ENCODE peak calls at places on chromosome 16, in five cellular contexts. R is spleen, D is upper lobe of right lung, U is mammary epithelial cell, F is WTC11. V is an unnamed sample.

GRCh38 chr16:88807142-88807625 is 3.6 kb downstream of the CDT1 start:
- DNase-seq in R (no peak), U (no peak), F (no peak), D (peak; percentile 60), V (no peak)

GRCh38 chr16:1333149-1333812 is at the start of gene BAIAP3:
- DNase-seq in F (peak; percentile 62), D (no peak), U (no peak), R (peak; percentile 88), V (peak; percentile 44)

GRCh38 chr16:51876934-51877333 is 670.0 kb downstream of the TOX3 start:
- DNase-seq in U (no peak), F (no peak), D (no peak), R (no peak), V (no peak)

GRCh38 chr16:72884573-72884972 is 163.4 kb downstream of the ZFHX3 start:
- DNase-seq in R (no peak), F (no peak), D (no peak), U (no peak), V (no peak)

GRCh38 chr16:10741844-10742243 is 1.8 kb upstream of the NUBP1 start:
- DNase-seq in U (no peak), R (no peak), F (no peak), D (no peak), V (no peak)

GRCh38 chr16:22008215-22009142 is 568 bp downstream of the MOSMO start:
- DNase-seq in R (peak; percentile 86), U (no peak), D (peak; percentile 67), F (peak; percentile 52), V (peak; percentile 36)

GRCh38 chr16:5451641-5452040 is 354.0 kb upstream of the EEF2KMT start:
- DNase-seq in U (no peak), F (peak; percentile 18), D (no peak), R (no peak), V (no peak)

GRCh38 chr16:38941-39892 is 14.2 kb downstream of the POLR3K start:
- DNase-seq in D (no peak), R (peak; percentile 92), F (no peak), U (peak; percentile 48), V (no peak)

GRCh38 chr16:17161034-17161433 is 309.7 kb downstream of the XYLT1 start:
- DNase-seq in F (no peak), U (no peak), D (no peak), R (no peak), V (peak; percentile 60)

GRCh38 chr16:87653234-87653633 is 50.9 kb downstream of the JPH3 start:
- DNase-seq in D (no peak), R (no peak), U (no peak), F (no peak), V (no peak)

GRCh38 chr16:73232555-73233422 is 184.9 kb upstream of the ZFHX3 start:
- DNase-seq in F (no peak), R (no peak), U (peak; percentile 12), D (no peak), V (no peak)

GRCh38 chr16:81522141-81522701 is 77.6 kb downstream of the CMIP start:
- DNase-seq in R (peak; percentile 65), D (peak; percentile 48), U (no peak), F (peak; percentile 54), V (no peak)

GRCh38 chr16:79045191-79045590 is 555.3 kb downstream of the MAF start:
- DNase-seq in U (no peak), D (no peak), R (no peak), F (no peak), V (no peak)

GRCh38 chr16:10668322-10669045 is 26.2 kb downstream of the TEKT5 start:
- DNase-seq in R (no peak), F (peak; percentile 65), U (no peak), D (no peak), V (peak; percentile 14)

GRCh38 chr16:49755291-49755611 is 100.7 kb downstream of the ZNF423 start:
- DNase-seq in D (no peak), U (no peak), R (no peak), F (no peak), V (no peak)

GRCh38 chr16:17364319-17365210 is 106.2 kb downstream of the XYLT1 start:
- DNase-seq in D (no peak), U (peak; percentile 72), R (no peak), F (no peak), V (no peak)

GRCh38 chr16:8047711-8048110 is 542.6 kb downstream of the TMEM114 start:
- DNase-seq in D (no peak), U (no peak), R (no peak), F (no peak), V (no peak)

DNA sequence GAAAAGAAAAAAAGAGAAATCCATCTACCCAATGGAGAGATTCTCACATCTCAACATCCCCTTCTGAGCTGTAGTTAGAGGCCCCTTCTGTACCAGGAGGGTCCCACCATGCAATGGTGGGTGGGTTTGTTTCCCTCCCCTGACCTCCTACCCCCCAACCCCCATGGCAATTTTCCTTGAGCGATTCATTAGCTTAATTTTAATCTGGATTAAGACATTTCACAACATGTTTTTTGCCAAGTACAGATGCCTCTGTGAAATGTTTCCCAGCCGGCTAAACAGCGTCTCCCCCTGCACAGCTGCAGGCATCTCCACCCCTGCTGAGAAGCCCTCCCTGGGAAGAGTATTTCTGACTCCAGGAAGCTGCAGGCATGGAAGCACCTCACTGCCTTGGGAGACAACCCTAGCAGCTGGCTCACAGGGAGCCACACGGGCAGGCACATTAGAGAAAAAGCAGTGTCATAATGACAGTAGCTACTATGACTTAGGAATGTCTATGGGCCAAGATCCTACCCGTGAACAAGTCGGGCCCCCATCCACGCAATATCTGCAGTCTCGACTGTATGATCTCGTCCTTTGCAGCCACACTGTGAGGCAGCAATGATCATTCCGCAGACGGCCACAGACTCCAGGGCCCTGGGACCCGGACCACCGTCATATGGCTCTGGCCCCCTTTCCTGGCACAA is 117.3 kb downstream of the ADCY9 start:
- DNase-seq in U (no peak), F (no peak), D (no peak), R (no peak), V (no peak)
- TF ChIP-seq CTCF in U (no peak), F (no peak), D (no peak), R (no peak), V (no peak)

GRCh38 chr16:82748026-82748425 is 121.3 kb downstream of the CDH13 start:
- DNase-seq in U (peak; percentile 16), F (no peak), D (no peak), R (no peak), V (no peak)
- TF ChIP-seq CTCF in U (peak; percentile 9), F (no peak), D (no peak), R (peak; percentile 25), V (no peak)

GRCh38 chr16:14301150-14302030 is 230.3 kb downstream of the MRTFB start:
- DNase-seq in U (peak; percentile 49), D (peak; percentile 69), F (peak; percentile 50), R (peak; percentile 57), V (no peak)

GRCh38 chr16:14302031-14302398 is 230.9 kb downstream of the MRTFB start:
- DNase-seq in U (peak; percentile 74), F (peak; percentile 39), D (peak; percentile 77), R (no peak), V (no peak)

GRCh38 chr16:14302399-14303181 is 231.5 kb downstream of the MRTFB start:
- DNase-seq in F (peak; percentile 65), R (peak; percentile 78), D (no peak), U (peak; percentile 22), V (peak; percentile 45)

GRCh38 chr16:14298374-14299122 is 227.4 kb downstream of the MRTFB start:
- DNase-seq in R (no peak), U (no peak), D (peak; percentile 49), F (no peak), V (no peak)

DNA sequence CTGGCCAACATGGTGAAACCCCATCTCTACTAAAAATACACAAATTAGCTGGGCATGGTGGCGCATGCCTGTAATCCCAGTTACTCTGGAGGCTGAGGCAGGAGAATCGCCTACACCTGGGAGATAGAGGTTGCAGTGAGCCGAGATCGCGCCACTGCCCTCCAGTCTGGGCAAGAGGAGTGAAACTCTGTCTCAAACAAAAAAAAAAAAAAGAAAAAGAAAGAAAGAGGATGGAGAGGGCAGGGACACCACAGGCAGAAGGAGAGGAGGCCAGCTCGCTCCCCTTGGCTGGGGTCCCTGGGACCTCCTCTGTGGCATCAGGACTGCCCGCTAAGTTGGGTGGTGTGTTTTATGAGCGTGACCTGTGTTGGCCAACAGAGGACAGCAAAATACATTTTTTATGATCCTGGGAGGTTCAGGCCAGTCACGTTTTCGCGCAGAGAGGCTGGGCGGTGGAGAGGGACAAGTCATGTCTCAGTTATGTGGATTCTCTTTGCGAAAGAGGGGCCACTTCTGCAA is 229.6 kb downstream of the MRTFB start:
- DNase-seq in F (peak; percentile 59), D (peak; percentile 79), R (peak; percentile 79), U (peak; percentile 77), V (no peak)
- TF ChIP-seq CTCF in F (no peak), D (peak; percentile 57), R (peak; percentile 56), U (peak; percentile 83), V (peak; percentile 62)

DNA sequence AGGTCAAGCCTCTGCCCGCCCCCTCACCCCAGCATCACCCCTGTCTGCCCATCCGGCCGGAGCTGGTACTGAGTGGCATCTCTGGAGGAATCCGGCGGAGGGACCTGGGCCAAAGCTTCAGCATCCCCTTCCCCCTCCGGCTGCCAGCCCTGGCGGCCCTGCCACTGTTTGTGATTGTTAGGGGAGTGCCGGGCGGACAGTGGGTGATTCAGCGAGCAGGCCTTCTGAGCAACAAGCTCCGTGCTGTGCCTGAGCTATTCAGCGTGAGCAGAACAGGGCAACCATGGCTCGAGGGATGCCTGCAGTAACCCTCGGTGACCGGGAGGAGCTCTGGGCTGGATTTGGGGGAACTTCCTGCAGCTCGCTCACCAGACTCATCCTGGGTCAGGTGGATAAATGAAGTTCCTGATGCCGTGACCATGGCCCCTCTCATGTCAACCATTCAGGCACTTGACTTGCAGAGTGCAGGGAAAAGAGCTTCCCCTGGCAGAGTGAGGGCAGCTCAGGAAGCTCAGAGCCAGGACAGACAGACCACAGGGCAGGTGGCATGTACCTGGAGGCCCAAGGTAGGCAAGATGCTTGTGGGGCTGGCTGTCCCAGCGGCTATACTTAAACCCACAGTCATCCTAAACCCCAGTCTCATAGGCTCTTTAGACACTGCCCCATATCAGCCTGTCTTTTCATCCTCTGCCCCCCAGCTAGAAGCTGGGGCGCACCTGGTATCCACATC is 24.3 kb upstream of the MLKL start:
- DNase-seq in D (no peak), U (peak; percentile 87), R (no peak), F (no peak), V (peak; percentile 21)
- TF ChIP-seq CTCF in D (no peak), U (peak; percentile 69), R (no peak), F (no peak), V (no peak)

GRCh38 chr16:70610273-70611223 is 35.8 kb upstream of the IL34 start:
- DNase-seq in U (no peak), D (no peak), R (peak; percentile 41), F (no peak), V (no peak)
- TF ChIP-seq CTCF in U (no peak), D (no peak), R (no peak), F (no peak), V (no peak)

DNA sequence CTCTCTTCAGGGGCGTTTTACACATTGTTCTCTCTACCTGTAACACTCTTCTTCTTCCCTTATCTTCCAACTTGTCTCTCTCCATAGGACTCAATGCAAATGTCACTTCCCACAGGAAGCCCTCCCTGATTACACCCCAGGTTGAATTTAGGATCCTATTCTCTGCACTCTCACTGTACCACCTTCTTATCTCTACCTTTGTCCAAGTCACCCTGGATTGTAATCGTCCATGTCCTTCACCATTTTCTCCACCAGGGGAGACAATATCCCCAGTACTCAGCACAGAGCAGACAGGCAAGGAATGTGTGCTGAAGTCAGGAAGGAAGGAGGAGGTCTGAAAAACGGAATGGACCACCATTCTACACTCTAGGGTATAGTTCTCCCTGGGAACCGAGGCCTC is 14.1 kb downstream of the C16orf82 start:
- DNase-seq in D (no peak), R (no peak), U (no peak), F (peak; percentile 37), V (no peak)
- TF ChIP-seq CTCF in D (peak; percentile 17), R (no peak), U (no peak), F (peak; percentile 18), V (peak; percentile 56)

V was measured in neural crest cell.